ENCODE peak calls at places on chromosomes 6 and 20, in eight cellular contexts. O is heart right ventricle; G is left ventricle myocardium superior; S is GM12865; D is stimulated activated naive CD8-positive, alpha-beta T cell treated with anti-CD3 and anti-CD28 coated beads, Interleukin-15, Interleukin-2, amounts not matched to agents 100 U/mL and 50 U/mL, for 24 hours; P is midbrain; Z is CD8-positive, alpha-beta memory T cell; L is HFFc6. U is an unnamed sample.

GRCh38 chr20:32513031-32513866 is 71.9 kb downstream of the NOL4L start:
- DNase-seq in O (no peak), G (no peak), S (no peak), D (no peak), P (no peak), Z (no peak), L (no peak), U (no peak)

GRCh38 chr6:4210619-4211419 is 75.4 kb upstream of the ECI2 start:
- DNase-seq in O (peak; percentile 45), G (peak; percentile 62), S (peak; percentile 63), D (peak; percentile 63), P (peak; percentile 4), Z (peak; percentile 9), L (peak; percentile 49), U (peak; percentile 21)

GRCh38 chr20:38113401-38114325 is 51.4 kb downstream of the TGM2 start:
- DNase-seq in O (peak; percentile 41), G (no peak), S (peak; percentile 30), D (peak; percentile 23), P (no peak), Z (no peak), L (no peak), U (peak; percentile 15)

GRCh38 chr20:41524980-41525613 is 93.1 kb downstream of the CHD6 start:
- DNase-seq in O (peak; percentile 86), G (peak; percentile 87), S (no peak), D (no peak), P (peak; percentile 16), Z (no peak), L (peak; percentile 29), U (peak; percentile 97)

GRCh38 chr20:61288331-61288784 is 36.3 kb downstream of the CDH4 start:
- DNase-seq in O (no peak), G (no peak), S (no peak), D (no peak), P (peak; percentile 65), Z (no peak), L (no peak), U (peak; percentile 17)

GRCh38 chr6:75201901-75202672 is 3.8 kb downstream of the COL12A1 start:
- DNase-seq in O (no peak), G (peak; percentile 57), S (no peak), D (peak; percentile 5), P (peak; percentile 14), Z (no peak), L (no peak), U (no peak)

GRCh38 chr20:23666189-23666588 is 22.6 kb downstream of the CST4 start:
- DNase-seq in O (no peak), G (no peak), S (no peak), D (no peak), P (no peak), Z (no peak), L (no peak), U (no peak)

GRCh38 chr20:19897891-19898290 is 119.3 kb upstream of the NAA20 start:
- DNase-seq in O (no peak), G (no peak), S (no peak), D (no peak), P (no peak), Z (no peak), L (no peak), U (no peak)